ENCODE peak calls at places on chromosomes 6 and 20, in seven cellular contexts. Q, K, N, Y, M, H and U are unnamed samples.

GRCh38 chr20:59013959-59014608 is 5.1 kb upstream of the TUBB1 start:
- DNase-seq in Q (no peak), K (peak), N (no peak), Y (no peak), M (peak), H (peak), U (peak)

GRCh38 chr6:161319231-161319630 is 45.4 kb upstream of the AGPAT4 start:
- DNase-seq in Q (no peak), K (no peak), N (no peak), Y (no peak), M (no peak), H (no peak), U (no peak)

GRCh38 chr20:43921227-43921780 is 6.7 kb downstream of the TOX2 start:
- DNase-seq in Q (no peak), K (no peak), N (no peak), Y (no peak), M (no peak), H (no peak), U (no peak)

GRCh38 chr6:116218172-116218633 is 35.7 kb downstream of the TSPYL4 start:
- DNase-seq in Q (no peak), K (peak), N (no peak), Y (no peak), M (peak), H (peak), U (peak)

GRCh38 chr6:29743568-29743967 is 20.3 kb downstream of the HLA-F start:
- DNase-seq in Q (no peak), K (no peak), N (no peak), Y (no peak), M (no peak), H (no peak), U (no peak)

GRCh38 chr6:147691436-147691835 is 182.9 kb downstream of the SAMD5 start:
- DNase-seq in Q (no peak), K (no peak), N (no peak), Y (no peak), M (no peak), H (no peak), U (peak)

GRCh38 chr20:62208805-62209755 is 11.0 kb downstream of the HRH3 start:
- DNase-seq in Q (peak), K (no peak), N (peak), Y (no peak), M (no peak), H (no peak), U (no peak)

GRCh38 chr6:31528821-31529328 is at the start of gene MCCD1:
- DNase-seq in Q (no peak), K (no peak), N (no peak), Y (no peak), M (no peak), H (no peak), U (no peak)

GRCh38 chr20:32752458-32753250 is 9.4 kb upstream of the COMMD7 start:
- DNase-seq in Q (no peak), K (peak), N (no peak), Y (peak), M (peak), H (peak), U (peak)

GRCh38 chr20:51303731-51304670 is 238.5 kb downstream of the NFATC2 start:
- DNase-seq in Q (no peak), K (no peak), N (no peak), Y (no peak), M (no peak), H (no peak), U (no peak)

GRCh38 chr6:149646599-149646998 is 1.9 kb downstream of the KATNA1 start:
- DNase-seq in Q (no peak), K (no peak), N (no peak), Y (no peak), M (no peak), H (no peak), U (no peak)

GRCh38 chr6:144310761-144311160 is 25.6 kb downstream of the UTRN start:
- DNase-seq in Q (no peak), K (no peak), N (no peak), Y (no peak), M (no peak), H (no peak), U (no peak)

GRCh38 chr20:58752565-58752964 is 60.0 kb downstream of the NPEPL1 start:
- DNase-seq in Q (no peak), K (no peak), N (no peak), Y (no peak), M (no peak), H (no peak), U (no peak)

GRCh38 chr20:24165336-24166126 is 177.0 kb upstream of the GGTLC1 start:
- DNase-seq in Q (no peak), K (no peak), N (no peak), Y (no peak), M (no peak), H (no peak), U (no peak)

GRCh38 chr20:46631212-46631869 is 19.9 kb downstream of the SLC13A3 start:
- DNase-seq in Q (no peak), K (no peak), N (peak), Y (no peak), M (peak), H (no peak), U (peak)

GRCh38 chr20:58907481-58908137 is 55.1 kb downstream of the GNAS start:
- DNase-seq in Q (no peak), K (peak), N (peak), Y (peak), M (peak), H (peak), U (peak)

GRCh38 chr6:106599440-106599839 is 29.9 kb downstream of the RTN4IP1 start:
- DNase-seq in Q (no peak), K (no peak), N (no peak), Y (no peak), M (no peak), H (no peak), U (no peak)

GRCh38 chr6:158756977-158757752 is 62.0 kb downstream of the EZR start:
- DNase-seq in Q (no peak), K (no peak), N (no peak), Y (no peak), M (no peak), H (no peak), U (no peak)

GRCh38 chr20:20549267-20549612 is 163.2 kb downstream of the RALGAPA2 start:
- DNase-seq in Q (no peak), K (no peak), N (no peak), Y (no peak), M (no peak), H (no peak), U (no peak)

GRCh38 chr6:146901940-146902816 is 302.0 kb upstream of the STXBP5 start:
- DNase-seq in Q (peak), K (no peak), N (no peak), Y (no peak), M (peak), H (no peak), U (peak)

GRCh38 chr6:144098993-144099392 is 3.6 kb upstream of the SF3B5 start:
- DNase-seq in Q (no peak), K (no peak), N (no peak), Y (no peak), M (no peak), H (peak), U (no peak)

GRCh38 chr6:31738048-31738979 is 1.5 kb upstream of the MSH5 start:
- DNase-seq in Q (peak), K (peak), N (peak), Y (no peak), M (peak), H (peak), U (peak)

GRCh38 chr6:3022765-3023662 is 23.3 kb downstream of the NQO2 start:
- DNase-seq in Q (no peak), K (no peak), N (no peak), Y (no peak), M (no peak), H (peak), U (no peak)

GRCh38 chr6:30450908-30451818 is 38.1 kb upstream of the HLA-E start:
- DNase-seq in Q (no peak), K (peak), N (peak), Y (peak), M (peak), H (peak), U (peak)

GRCh38 chr6:77133031-77133430 is 330.3 kb downstream of the HTR1B start:
- DNase-seq in Q (no peak), K (no peak), N (no peak), Y (no peak), M (no peak), H (no peak), U (no peak)

GRCh38 chr6:88760091-88760490 is 203.3 kb downstream of the RNGTT start:
- DNase-seq in Q (no peak), K (peak), N (no peak), Y (no peak), M (no peak), H (no peak), U (no peak)

GRCh38 chr6:88763160-88763559 is 200.3 kb downstream of the RNGTT start:
- DNase-seq in Q (no peak), K (no peak), N (no peak), Y (no peak), M (no peak), H (no peak), U (no peak)

GRCh38 chr6:88761237-88762031 is 202.0 kb downstream of the RNGTT start:
- DNase-seq in Q (no peak), K (no peak), N (no peak), Y (no peak), M (no peak), H (no peak), U (no peak)
- TF ChIP-seq CTCF in Q (no peak), K (no peak), N (no peak), Y (no peak), M (no peak), H (no peak), U (no peak)

GRCh38 chr20:64065973-64066341 is 3.0 kb downstream of the TCEA2 start:
- DNase-seq in Q (no peak), K (peak), N (no peak), Y (peak), M (peak), H (peak), U (peak)

GRCh38 chr20:64065062-64065972 is 2.3 kb downstream of the TCEA2 start:
- DNase-seq in Q (no peak), K (no peak), N (no peak), Y (no peak), M (no peak), H (no peak), U (no peak)

GRCh38 chr20:64063389-64064144 is 569 bp downstream of the TCEA2 start:
- DNase-seq in Q (no peak), K (no peak), N (no peak), Y (no peak), M (no peak), H (no peak), U (no peak)

GRCh38 chr20:64062596-64063388 is at the start of gene TCEA2:
- DNase-seq in Q (peak), K (peak), N (peak), Y (peak), M (peak), H (peak), U (peak)

GRCh38 chr20:64064145-64064698 is 1.2 kb downstream of the TCEA2 start:
- DNase-seq in Q (peak), K (peak), N (no peak), Y (no peak), M (peak), H (peak), U (peak)
- H3K4me3 ChIP-seq in Q (peak), K (peak), N (peak), Y (peak), M (peak), H (peak), U (peak)

GRCh38 chr20:31256959-31257358 is 505 bp upstream of the DEFB115 start:
- DNase-seq in Q (no peak), K (no peak), N (no peak), Y (no peak), M (no peak), H (no peak), U (no peak)

GRCh38 chr20:31257364-31257763 is at the start of gene DEFB115:
- DNase-seq in Q (no peak), K (no peak), N (no peak), Y (no peak), M (no peak), H (no peak), U (no peak)

GRCh38 chr20:31260326-31260932 is 3.0 kb downstream of the DEFB115 start:
- DNase-seq in Q (peak), K (no peak), N (no peak), Y (no peak), M (no peak), H (no peak), U (no peak)
- TF ChIP-seq CTCF in Q (peak), K (no peak), N (peak), Y (peak), M (no peak), H (no peak), U (no peak)

GRCh38 chr6:7562769-7563168 is 21.3 kb downstream of the DSP start:
- DNase-seq in Q (no peak), K (no peak), N (no peak), Y (no peak), M (no peak), H (no peak), U (no peak)
- H3K4me3 ChIP-seq in Q (no peak), K (no peak), N (no peak), Y (no peak), M (no peak), H (no peak), U (no peak)